ENCODE peak calls at places on chromosomes 12 and 14, in seven cellular contexts. C, L, Q, I, D, Z and M are unnamed samples.
A peak's percentile ranks its signal among the peaks of the same experiment; 100 is the strongest.

GRCh38 chr12:25162866-25163265 is 32.1 kb downstream of the DNAI7 start:
- DNase-seq in C (no peak), L (no peak), Q (no peak), I (no peak), D (no peak), Z (no peak), M (no peak)

GRCh38 chr12:92585106-92585775 is 117.5 kb upstream of the PLEKHG7 start:
- DNase-seq in C (no peak), L (no peak), Q (no peak), I (no peak), D (no peak), Z (no peak), M (no peak)

GRCh38 chr14:51545396-51545795 is 106.3 kb upstream of the FRMD6 start:
- DNase-seq in C (no peak), L (no peak), Q (no peak), I (no peak), D (no peak), Z (no peak), M (no peak)

GRCh38 chr12:49133014-49133413 is 1.8 kb upstream of the TUBA1B start:
- DNase-seq in C (peak; percentile 27), L (no peak), Q (no peak), I (no peak), D (no peak), Z (no peak), M (no peak)

GRCh38 chr12:112900298-112901145 is 6.2 kb upstream of the OAS1 start:
- DNase-seq in C (peak; percentile 79), L (no peak), Q (peak; percentile 28), I (peak; percentile 61), D (peak; percentile 69), Z (no peak), M (no peak)

GRCh38 chr14:58732387-58732786 is 94.6 kb downstream of the DACT1 start:
- DNase-seq in C (no peak), L (no peak), Q (no peak), I (no peak), D (no peak), Z (no peak), M (no peak)

GRCh38 chr14:22185191-22185590 is 403.8 kb downstream of the DAD1 start:
- DNase-seq in C (peak; percentile 4), L (no peak), Q (no peak), I (no peak), D (no peak), Z (no peak), M (no peak)

GRCh38 chr12:54009171-54010052 is 627 bp downstream of the HOXC8 start:
- DNase-seq in C (no peak), L (no peak), Q (no peak), I (no peak), D (no peak), Z (no peak), M (no peak)

GRCh38 chr14:73753043-73753886 is 39.1 kb upstream of the PNMA1 start:
- DNase-seq in C (peak; percentile 17), L (peak; percentile 55), Q (peak; percentile 67), I (no peak), D (no peak), Z (no peak), M (no peak)

GRCh38 chr14:75402867-75403413 is 24.9 kb upstream of the JDP2 start:
- DNase-seq in C (no peak), L (no peak), Q (no peak), I (no peak), D (no peak), Z (no peak), M (no peak)
- TF ChIP-seq CTCF in C (no peak), L (no peak), Q (no peak), I (no peak), D (no peak), Z (no peak), M (no peak)

GRCh38 chr12:109612003-109612402 is 38.4 kb downstream of the MVK start:
- DNase-seq in C (no peak), L (no peak), Q (no peak), I (no peak), D (no peak), Z (no peak), M (no peak)

GRCh38 chr12:109611223-109611622 is 37.6 kb downstream of the MVK start:
- DNase-seq in C (no peak), L (no peak), Q (no peak), I (no peak), D (no peak), Z (no peak), M (no peak)

GRCh38 chr12:109613611-109614455 is 40.2 kb downstream of the MVK start:
- DNase-seq in C (no peak), L (no peak), Q (no peak), I (no peak), D (no peak), Z (no peak), M (no peak)

GRCh38 chr12:109610523-109610922 is 36.9 kb downstream of the MVK start:
- DNase-seq in C (no peak), L (no peak), Q (no peak), I (no peak), D (no peak), Z (no peak), M (no peak)

GRCh38 chr12:109612975-109613502 is 39.4 kb downstream of the MVK start:
- DNase-seq in C (peak; percentile 25), L (no peak), Q (no peak), I (peak; percentile 30), D (no peak), Z (no peak), M (no peak)
- TF ChIP-seq CTCF in C (peak; percentile 66), L (peak; percentile 9), Q (peak; percentile 56), I (peak; percentile 27), D (no peak), Z (no peak), M (peak; percentile 42)

GRCh38 chr12:77679701-77680100 is 151.0 kb upstream of the NAV3 start:
- DNase-seq in C (no peak), L (no peak), Q (no peak), I (no peak), D (no peak), Z (no peak), M (no peak)
- TF ChIP-seq CTCF in C (no peak), L (no peak), Q (no peak), I (no peak), D (no peak), Z (no peak), M (no peak)

DNA sequence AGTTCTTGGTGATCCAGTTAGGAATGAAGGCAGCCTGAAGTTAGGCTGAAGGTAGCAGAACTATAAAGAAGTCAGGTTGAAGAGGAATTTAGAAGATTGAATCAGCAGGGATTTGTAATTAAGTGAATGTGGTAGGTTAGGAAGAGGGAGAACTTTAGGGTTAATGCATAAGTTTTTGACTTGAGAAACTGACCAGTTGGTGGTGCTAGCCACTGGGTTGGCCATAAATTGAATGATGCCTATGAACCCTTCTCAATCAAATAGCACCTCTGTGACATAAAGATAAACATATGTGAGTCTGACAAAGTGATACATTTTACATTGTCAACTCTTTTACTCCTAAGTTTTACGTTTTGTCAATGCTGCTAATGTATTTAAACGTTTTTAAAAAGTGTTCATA is 290.6 kb upstream of the NAV3 start:
- DNase-seq in C (no peak), L (no peak), Q (no peak), I (no peak), D (no peak), Z (no peak), M (no peak)
- TF ChIP-seq CTCF in C (no peak), L (no peak), Q (no peak), I (no peak), D (no peak), Z (no peak), M (peak; percentile 11)